ENCODE peak calls at places on chromosomes 13 and 19, in ten cellular contexts. U is astrocyte of the spinal cord; N is kidney epithelial cell; W is mammary epithelial cell; A is CD8-positive, alpha-beta T cell; S is AG09319; K is astrocyte; X is upper lobe of right lung; L is PC-9; R is CD4-positive, alpha-beta T cell. C is an unnamed sample.

GRCh38 chr19:48999481-49000325 is 6.0 kb downstream of the RUVBL2 start:
- DNase-seq in U (peak; percentile 73), N (no peak), W (peak; percentile 52), A (peak; percentile 38), S (no peak), K (peak; percentile 43), X (no peak), L (peak; percentile 51), R (peak; percentile 71), C (no peak)

GRCh38 chr19:30133803-30134202 is 191.8 kb downstream of the URI1 start:
- DNase-seq in U (no peak), N (no peak), W (no peak), A (no peak), S (no peak), K (no peak), X (no peak), L (no peak), R (no peak), C (no peak)

GRCh38 chr19:38932425-38933179 is 1.9 kb downstream of the MRPS12 start:
- DNase-seq in U (peak; percentile 32), N (peak; percentile 7), W (no peak), A (no peak), S (no peak), K (peak; percentile 28), X (no peak), L (no peak), R (peak; percentile 9), C (peak; percentile 93)

GRCh38 chr19:50921391-50922315 is 10.5 kb upstream of the KLK4 start:
- DNase-seq in U (no peak), N (no peak), W (no peak), A (no peak), S (no peak), K (no peak), X (no peak), L (no peak), R (no peak), C (no peak)

GRCh38 chr13:27797228-27797624 is 4.9 kb downstream of the GSX1 start:
- DNase-seq in U (no peak), N (no peak), W (peak; percentile 50), A (no peak), S (no peak), K (no peak), X (no peak), L (no peak), R (no peak), C (no peak)

GRCh38 chr13:98975822-98976261 is 2.0 kb downstream of the DOCK9 start:
- DNase-seq in U (peak; percentile 15), N (no peak), W (no peak), A (no peak), S (no peak), K (no peak), X (no peak), L (peak; percentile 13), R (no peak), C (no peak)

GRCh38 chr19:41356984-41357739 is 3.4 kb upstream of the TGFB1 start:
- DNase-seq in U (no peak), N (no peak), W (no peak), A (no peak), S (no peak), K (no peak), X (no peak), L (no peak), R (no peak), C (no peak)

GRCh38 chr19:27867981-27868380 is 1345.0 kb downstream of the UQCRFS1 start:
- DNase-seq in U (no peak), N (no peak), W (no peak), A (no peak), S (no peak), K (no peak), X (no peak), L (no peak), R (no peak), C (no peak)

GRCh38 chr19:4388171-4389063 is 11.9 kb downstream of the SH3GL1 start:
- DNase-seq in U (no peak), N (no peak), W (peak; percentile 18), A (no peak), S (no peak), K (no peak), X (no peak), L (peak; percentile 64), R (no peak), C (no peak)

GRCh38 chr13:29861694-29862110 is 11.3 kb upstream of the UBL3 start:
- DNase-seq in U (peak; percentile 82), N (peak; percentile 19), W (peak; percentile 76), A (no peak), S (no peak), K (peak; percentile 98), X (no peak), L (peak; percentile 58), R (no peak), C (no peak)

GRCh38 chr19:39074205-39074692 is 9.9 kb upstream of the ACP7 start:
- DNase-seq in U (no peak), N (no peak), W (no peak), A (no peak), S (no peak), K (no peak), X (no peak), L (no peak), R (no peak), C (no peak)

GRCh38 chr13:91017031-91017668 is 330.3 kb upstream of the MIR17HG start:
- DNase-seq in U (peak; percentile 55), N (no peak), W (peak; percentile 42), A (no peak), S (no peak), K (peak; percentile 8), X (peak; percentile 41), L (peak; percentile 45), R (no peak), C (no peak)

GRCh38 chr13:71358218-71358617 is 508.8 kb downstream of the DACH1 start:
- DNase-seq in U (no peak), N (no peak), W (peak; percentile 11), A (no peak), S (no peak), K (no peak), X (no peak), L (no peak), R (no peak), C (no peak)

GRCh38 chr13:32205426-32206096 is 109.6 kb downstream of the ZAR1L start:
- DNase-seq in U (no peak), N (no peak), W (no peak), A (no peak), S (no peak), K (no peak), X (no peak), L (no peak), R (no peak), C (no peak)

GRCh38 chr19:17103177-17103576 is 27.6 kb downstream of the MYO9B start:
- DNase-seq in U (peak; percentile 39), N (no peak), W (peak; percentile 26), A (no peak), S (no peak), K (no peak), X (no peak), L (peak; percentile 11), R (no peak), C (no peak)

GRCh38 chr19:13092206-13092605 is 10.5 kb downstream of the LYL1 start:
- DNase-seq in U (no peak), N (no peak), W (no peak), A (no peak), S (no peak), K (no peak), X (no peak), L (no peak), R (no peak), C (no peak)
- TF ChIP-seq CTCF in U (no peak), N (no peak), W (no peak), A (no peak), S (no peak), K (no peak), X (no peak), L (no peak), R (no peak), C (no peak)

DNA sequence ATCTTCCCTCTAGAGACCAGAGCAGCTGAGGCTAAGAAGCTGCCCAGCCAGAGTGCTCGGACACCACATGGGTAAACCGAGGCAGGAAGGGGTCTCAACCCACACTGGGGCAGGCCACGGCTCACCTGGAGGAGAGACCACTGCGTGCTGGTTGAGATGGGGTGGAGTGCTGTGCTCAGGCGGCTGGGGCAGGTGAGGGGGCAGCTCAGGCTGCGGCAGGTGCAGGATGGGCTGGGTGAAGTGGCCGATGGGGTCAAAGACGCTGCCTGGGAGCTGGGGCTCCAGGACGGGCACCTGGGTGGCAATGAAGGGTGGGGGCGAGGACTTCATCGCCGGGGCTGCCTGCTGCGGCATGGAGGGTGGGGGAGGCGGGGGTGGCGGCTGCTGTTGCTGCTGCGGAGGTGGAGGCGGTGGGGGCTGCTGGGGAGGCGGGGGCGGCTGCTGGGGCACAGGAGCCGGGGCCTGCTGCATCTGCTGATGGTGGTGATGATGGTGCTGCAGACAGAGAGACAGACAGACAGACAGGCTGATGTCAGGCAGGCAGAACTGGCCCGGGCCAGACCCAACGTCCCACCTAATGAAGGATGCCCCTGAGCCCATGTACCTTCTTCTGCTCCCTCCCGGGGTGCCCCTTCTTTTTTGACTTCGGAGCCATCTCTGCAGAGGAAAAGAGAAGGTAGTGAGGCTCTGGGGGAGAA is 12.0 kb upstream of the EPHX3 start:
- DNase-seq in U (no peak), N (no peak), W (no peak), A (no peak), S (no peak), K (no peak), X (no peak), L (no peak), R (no peak), C (no peak)
- TF ChIP-seq CTCF in U (no peak), N (no peak), W (no peak), A (no peak), S (no peak), K (no peak), X (no peak), L (no peak), R (no peak), C (no peak)

DNA sequence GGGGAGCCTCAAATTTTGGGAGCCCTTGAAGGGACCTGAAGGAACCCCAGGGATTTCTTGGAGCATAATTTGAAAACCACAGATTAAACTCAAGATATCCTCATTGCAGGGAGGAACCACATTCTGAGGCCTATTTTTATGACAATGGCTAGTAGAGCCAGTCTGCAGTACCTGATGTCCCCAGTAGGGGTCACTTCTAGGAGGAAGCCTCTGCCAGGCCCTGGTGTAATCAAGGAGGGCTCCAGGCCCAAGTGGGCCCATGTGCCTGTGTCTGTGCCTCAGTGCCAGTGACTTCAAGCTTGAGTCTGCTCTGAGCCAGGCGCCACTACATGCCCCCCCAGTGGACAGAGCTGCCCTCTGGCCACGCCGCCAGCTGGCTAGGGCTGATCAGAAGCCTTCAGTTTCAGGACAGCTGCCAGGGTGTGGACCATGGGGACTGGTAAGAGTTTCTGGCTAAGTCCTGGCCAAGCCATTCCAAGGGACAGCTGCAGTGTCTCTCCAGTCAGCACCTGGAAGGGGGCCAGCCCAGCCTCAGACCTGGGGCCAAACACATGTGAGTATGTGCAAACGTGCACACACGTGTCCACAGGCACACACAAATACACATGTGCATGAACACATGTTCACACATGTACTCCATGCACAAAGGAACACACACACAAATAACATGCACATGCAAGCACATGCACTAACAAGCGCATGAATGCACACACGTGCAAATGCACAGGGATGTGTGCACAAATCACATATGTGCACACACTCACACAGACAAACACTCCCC is 20.5 kb upstream of the SLC7A10 start:
- DNase-seq in U (no peak), N (no peak), W (no peak), A (no peak), S (no peak), K (no peak), X (no peak), L (no peak), R (no peak), C (peak; percentile 68)
- TF ChIP-seq CTCF in U (peak; percentile 51), N (peak; percentile 52), W (peak; percentile 57), A (no peak), S (peak; percentile 40), K (no peak), X (peak; percentile 53), L (peak; percentile 75), R (no peak), C (peak; percentile 73)

GRCh38 chr19:45178262-45179062 is at the start of gene BLOC1S3:
- DNase-seq in U (peak; percentile 100), N (peak; percentile 100), W (peak; percentile 100), A (peak; percentile 99), S (peak; percentile 100), K (peak; percentile 100), X (peak; percentile 100), L (peak; percentile 100), R (peak; percentile 100), C (peak; percentile 100)
- TF ChIP-seq CTCF in U (peak; percentile 28), N (peak; percentile 29), W (peak; percentile 21), A (no peak), S (peak; percentile 33), K (no peak), X (peak; percentile 49), L (peak; percentile 61), R (peak; percentile 32), C (peak; percentile 75)